ENCODE peak calls at places on chromosomes 4 and X, in eight cellular contexts. M, Z, O, E, L, T, F and I are unnamed samples.

GRCh38 chr4:105171912-105172311 is 25.2 kb downstream of the TET2 start:
- DNase-seq in L (no peak), M (no peak), F (no peak), T (no peak), E (no peak), Z (no peak), O (no peak), I (no peak)

GRCh38 chrX:39309721-39310152 is 508.5 kb downstream of the MID1IP1 start:
- DNase-seq in F (no peak), Z (peak; percentile 11), O (peak; percentile 7), L (no peak), M (peak; percentile 22), T (no peak), E (no peak), I (peak; percentile 28)

GRCh38 chr4:157076578-157076947 is 613 bp downstream of the GLRB start:
- DNase-seq in O (no peak), M (peak; percentile 7), Z (no peak), T (no peak), E (no peak), L (no peak), F (peak; percentile 52), I (no peak)

GRCh38 chr4:2848449-2848848 is 4.8 kb downstream of the ADD1 start:
- DNase-seq in O (no peak), M (no peak), T (no peak), Z (no peak), E (no peak), F (no peak), L (no peak), I (no peak)

GRCh38 chrX:18676470-18676869 is 4.6 kb upstream of the RS1 start:
- DNase-seq in Z (no peak), O (no peak), E (no peak), L (peak; percentile 26), T (no peak), F (no peak), M (peak; percentile 28), I (no peak)

GRCh38 chr4:55906999-55907398 is 41.7 kb upstream of the CEP135 start:
- DNase-seq in T (no peak), O (no peak), E (no peak), L (no peak), M (no peak), Z (no peak), F (no peak), I (no peak)

GRCh38 chr4:85491527-85491926 is 16.6 kb downstream of the ARHGAP24 start:
- DNase-seq in O (no peak), F (no peak), T (no peak), M (no peak), E (no peak), Z (no peak), L (no peak), I (no peak)

GRCh38 chr4:113020966-113021365 is 28.5 kb upstream of the ANK2 start:
- DNase-seq in L (peak; percentile 74), M (no peak), Z (no peak), E (no peak), T (no peak), O (no peak), F (no peak), I (no peak)

GRCh38 chrX:126063984-126064383 is 102.1 kb downstream of the DCAF12L2 start:
- DNase-seq in F (no peak), E (no peak), M (no peak), L (no peak), T (no peak), Z (no peak), O (no peak), I (no peak)

GRCh38 chr4:2264481-2265041 is 2.7 kb upstream of the MXD4 start:
- DNase-seq in T (no peak), M (no peak), F (peak; percentile 74), L (no peak), O (no peak), Z (no peak), E (no peak), I (no peak)

GRCh38 chr4:44493924-44494323 is 45.3 kb upstream of the KCTD8 start:
- DNase-seq in O (no peak), F (no peak), M (no peak), Z (no peak), E (no peak), L (peak; percentile 38), T (no peak), I (no peak)

GRCh38 chr4:24930136-24930535 is 17.3 kb upstream of the CCDC149 start:
- DNase-seq in E (no peak), M (no peak), Z (no peak), T (no peak), F (no peak), O (no peak), L (no peak), I (no peak)

GRCh38 chr4:3122081-3122563 is 47.6 kb downstream of the HTT start:
- DNase-seq in L (no peak), E (no peak), M (peak; percentile 20), O (no peak), T (no peak), Z (no peak), F (no peak), I (no peak)

GRCh38 chr4:147542229-147542990 is 61.5 kb downstream of the EDNRA start:
- DNase-seq in E (no peak), M (no peak), T (no peak), L (no peak), Z (no peak), F (no peak), O (no peak), I (no peak)

GRCh38 chr4:137952116-137952515 is 290.0 kb downstream of the SLC7A11 start:
- DNase-seq in Z (no peak), M (no peak), F (no peak), E (no peak), L (peak; percentile 5), O (no peak), T (no peak), I (no peak)

GRCh38 chrX:53022381-53022780 is 26.2 kb upstream of the GPR173 start:
- DNase-seq in Z (no peak), O (no peak), L (no peak), F (no peak), T (no peak), E (no peak), M (no peak), I (no peak)

GRCh38 chrX:13893826-13894225 is 76.9 kb upstream of the GPM6B start:
- DNase-seq in M (no peak), E (no peak), F (no peak), L (no peak), O (no peak), Z (no peak), T (no peak), I (no peak)

GRCh38 chr4:44553143-44553542 is 98.3 kb downstream of the YIPF7 start:
- DNase-seq in L (no peak), Z (no peak), E (no peak), M (no peak), F (no peak), O (no peak), T (no peak), I (no peak)

GRCh38 chr4:30916337-30917274 is 196.4 kb downstream of the PCDH7 start:
- DNase-seq in L (no peak), M (no peak), E (no peak), T (no peak), Z (no peak), O (no peak), F (no peak), I (no peak)

GRCh38 chr4:52964561-52964960 is 102.4 kb downstream of the RASL11B start:
- DNase-seq in O (no peak), E (no peak), M (no peak), T (no peak), L (no peak), Z (no peak), F (no peak), I (no peak)

GRCh38 chr4:57490520-57490919 is 380.3 kb upstream of the IGFBP7 start:
- DNase-seq in Z (no peak), F (no peak), T (no peak), M (no peak), O (no peak), L (no peak), E (no peak), I (no peak)

GRCh38 chr4:142846105-142846728 is at the start of gene INPP4B:
- DNase-seq in E (no peak), Z (peak; percentile 18), O (peak; percentile 11), M (peak; percentile 57), T (peak; percentile 16), F (peak; percentile 68), L (peak; percentile 72), I (peak; percentile 11)

GRCh38 chrX:135327299-135327698 is 18.0 kb downstream of the ETDC start:
- DNase-seq in M (no peak), L (peak; percentile 55), F (no peak), Z (peak; percentile 73), T (no peak), E (no peak), O (no peak), I (no peak)

GRCh38 chr4:26020083-26020668 is 106.2 kb downstream of the SMIM20 start:
- DNase-seq in M (no peak), F (no peak), Z (peak; percentile 72), L (no peak), O (no peak), T (no peak), E (no peak), I (no peak)

GRCh38 chr4:128353791-128354190 is 66.2 kb upstream of the PGRMC2 start:
- DNase-seq in T (no peak), F (no peak), M (no peak), O (no peak), E (no peak), Z (no peak), L (no peak), I (no peak)